ENCODE peak calls at places on chromosomes 12 and 14, in eight cellular contexts. F is lung; E is upper lobe of left lung; M is naive thymus-derived CD4-positive, alpha-beta T cell; Y is stomach; P is pancreas; K is CD8-positive, alpha-beta memory T cell; X is Caco-2. I is an unnamed sample. For H3K4me1 and H3K9me3, the result is how much of the 10 kb centered on the place peaks cover.

GRCh38 chr12:90520002-90520734 is 434.8 kb downstream of the CCER1 start:
- DNase-seq in X (no peak), P (no peak), F (no peak), K (no peak), M (no peak), E (no peak), Y (no peak), I (no peak)

GRCh38 chr14:55744321-55744720 is 164.3 kb downstream of the KTN1 start:
- DNase-seq in X (no peak), P (no peak), M (no peak), E (no peak), K (no peak), F (no peak), Y (no peak), I (no peak)

GRCh38 chr12:120110550-120111501 is 5.7 kb downstream of the RAB35 start:
- DNase-seq in X (no peak), E (peak), P (no peak), K (peak), M (peak), F (peak), Y (peak), I (peak)

GRCh38 chr12:12770262-12770661 is 15.2 kb upstream of the APOLD1 start:
- DNase-seq in P (no peak), F (no peak), X (no peak), Y (no peak), E (no peak), K (no peak), M (no peak), I (no peak)

GRCh38 chr14:91839754-91840153 is 27.6 kb downstream of the TC2N start:
- DNase-seq in M (no peak), K (no peak), F (no peak), Y (no peak), X (no peak), P (no peak), E (no peak), I (no peak)

GRCh38 chr14:59028476-59029202 is 159.8 kb upstream of the DAAM1 start:
- DNase-seq in P (peak), M (peak), Y (peak), E (peak), X (peak), K (no peak), F (peak), I (peak)

GRCh38 chr12:105204916-105205315 is 31.1 kb downstream of the APPL2 start:
- DNase-seq in M (no peak), E (no peak), F (no peak), Y (no peak), P (no peak), X (no peak), K (no peak), I (no peak)

GRCh38 chr12:4881665-4882064 is 28.0 kb upstream of the KCNA1 start:
- DNase-seq in P (no peak), F (no peak), X (no peak), M (no peak), Y (no peak), K (no peak), E (no peak), I (no peak)

DNA sequence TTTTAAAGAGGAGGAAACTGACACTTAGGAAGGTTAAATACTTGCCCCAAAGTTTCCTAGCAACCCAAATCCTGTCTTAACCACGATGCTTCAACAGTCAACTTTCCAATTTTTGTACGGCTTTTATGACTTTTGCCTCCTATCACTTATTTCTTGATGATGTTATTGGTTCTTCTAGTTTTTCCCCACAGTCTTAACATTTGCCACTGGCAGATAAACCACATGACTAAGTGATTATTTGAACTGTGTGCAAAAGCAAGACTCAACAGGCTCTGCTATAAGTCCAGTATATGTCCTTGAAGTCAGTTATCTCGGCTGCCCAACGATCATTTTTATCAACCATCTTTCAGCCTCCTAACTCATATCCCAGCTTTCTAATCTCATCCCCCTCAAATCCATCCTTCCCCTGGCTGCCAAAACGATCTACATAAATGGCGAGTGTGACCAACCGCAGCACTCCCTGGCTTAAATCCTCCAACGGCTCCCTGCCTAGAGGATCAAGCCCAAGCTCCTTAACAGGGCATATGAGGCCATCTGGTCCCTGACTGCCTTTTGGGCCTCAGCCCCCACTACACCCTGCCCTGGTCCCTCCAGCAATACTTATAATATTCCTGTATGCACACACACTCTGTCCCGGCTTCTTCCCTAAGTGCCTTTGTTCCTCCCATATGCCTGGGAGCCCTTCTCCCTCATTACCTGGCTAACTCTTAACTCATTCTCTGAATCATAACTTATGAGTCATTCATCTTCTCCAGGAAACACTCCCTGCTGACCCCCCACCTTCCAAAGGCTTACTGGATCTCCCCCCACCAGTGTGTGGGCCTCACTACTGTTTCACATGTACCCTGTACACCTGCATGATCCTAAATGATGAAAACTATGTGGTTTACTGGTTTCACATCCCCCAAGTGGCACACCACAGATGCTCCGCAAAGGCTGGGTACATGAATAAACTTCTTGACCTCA is 8.8 kb downstream of the VPS37B start:
- DNase-seq in E (peak), K (no peak), X (no peak), P (peak), M (no peak), Y (peak), F (no peak), I (no peak)
- H3K4me1 ChIP-seq in E (half or more), K (half or more), X (under half), P (half or more), M (half or more), Y (half or more), F (under half), I (half or more)

GRCh38 chr12:49984960-49985359 is 12.2 kb downstream of the AQP6 start:
- DNase-seq in E (no peak), F (no peak), Y (no peak), P (no peak), X (no peak), M (no peak), K (no peak), I (no peak)

GRCh38 chr12:49982246-49983229 is 9.8 kb downstream of the AQP6 start:
- DNase-seq in M (no peak), X (no peak), E (no peak), Y (no peak), P (no peak), F (no peak), K (no peak), I (no peak)

GRCh38 chr12:49985981-49986380 is 13.2 kb downstream of the AQP6 start:
- DNase-seq in X (no peak), P (no peak), K (no peak), Y (no peak), M (no peak), E (no peak), F (no peak), I (no peak)

GRCh38 chr12:49984476-49984890 is 11.7 kb downstream of the AQP6 start:
- DNase-seq in E (peak), K (no peak), M (no peak), Y (no peak), P (no peak), X (no peak), F (no peak), I (no peak)

DNA sequence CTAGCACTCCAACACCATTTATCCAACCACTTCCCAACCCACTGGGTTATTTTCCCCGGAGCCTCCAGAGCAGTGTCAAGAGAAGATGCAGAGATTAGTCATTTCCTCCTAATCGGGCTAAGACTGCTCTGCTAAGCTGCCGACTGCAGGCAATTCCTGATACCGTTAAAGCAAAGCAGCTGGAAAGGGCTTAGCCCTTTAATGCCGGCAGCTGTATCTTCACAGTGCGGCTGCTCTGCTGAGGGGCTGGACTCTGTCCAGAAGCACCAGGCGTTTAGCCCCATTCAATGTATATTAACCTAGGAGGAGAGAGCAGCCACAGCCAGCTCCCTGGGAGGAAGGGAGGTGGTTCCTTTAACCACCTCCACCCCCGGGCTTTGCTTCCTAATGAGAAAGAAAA is 11.1 kb downstream of the AQP6 start:
- DNase-seq in K (no peak), X (no peak), P (no peak), M (no peak), F (no peak), E (peak), Y (no peak), I (no peak)
- H3K9me3 ChIP-seq in K (under half), X (under half), P (under half), M (under half), F (under half), E (under half), Y (under half), I (under half)

DNA sequence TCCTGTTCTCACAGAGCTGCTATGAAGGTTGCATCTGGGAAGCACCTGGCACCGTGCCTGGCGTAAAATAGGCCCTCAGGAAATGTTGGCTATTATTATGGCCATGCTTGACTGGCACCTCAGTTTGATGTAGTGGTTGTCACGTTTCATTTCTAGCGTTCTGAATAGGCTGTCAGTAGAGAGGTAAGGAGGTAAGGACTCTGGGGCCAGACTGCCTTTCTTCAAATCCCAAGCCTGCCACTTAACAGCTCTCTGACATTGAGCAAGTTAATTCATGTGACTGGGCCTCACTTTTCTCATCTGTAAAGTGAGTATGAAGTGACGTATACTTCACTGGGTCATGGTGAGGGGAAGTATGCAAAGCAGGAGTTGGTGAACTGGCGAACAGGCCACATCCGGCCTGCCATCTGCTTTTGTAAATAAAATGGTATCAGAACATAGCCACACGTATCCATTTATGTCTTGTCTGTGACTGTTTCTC is 196.2 kb downstream of the CACNA1C start:
- DNase-seq in F (no peak), Y (no peak), X (no peak), K (no peak), E (no peak), M (no peak), P (no peak), I (no peak)
- H3K4me1 ChIP-seq in F (under half), Y (under half), X (under half), K (under half), E (under half), M (under half), P (under half), I (under half)

GRCh38 chr12:34386016-34386415 is 363.7 kb downstream of the ALG10 start:
- DNase-seq in P (no peak), E (no peak), M (no peak), X (no peak), K (no peak), F (no peak), Y (no peak), I (no peak)
- H3K9me3 ChIP-seq in P (under half), E (under half), M (under half), X (under half), K (under half), F (under half), Y (under half), I (under half)

DNA sequence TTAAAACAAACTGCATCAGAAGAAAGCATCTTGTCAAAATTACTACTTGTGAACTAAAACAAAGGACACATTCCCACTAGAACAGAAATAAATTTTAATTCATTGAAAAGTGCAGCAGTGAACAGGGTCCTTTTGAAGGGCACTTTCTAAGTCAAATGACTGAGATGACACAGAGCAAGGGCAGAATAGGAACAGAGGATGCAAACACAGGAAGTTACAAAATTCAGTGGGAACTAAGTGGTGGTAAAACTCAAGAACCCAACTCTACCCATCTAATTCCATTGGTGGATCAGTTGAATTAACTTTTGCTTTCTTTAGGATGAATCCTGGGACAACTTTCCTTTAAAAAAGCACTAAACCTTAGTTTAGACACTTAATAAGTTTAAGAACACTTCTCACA is 45.8 kb downstream of the GNS start:
- DNase-seq in K (no peak), E (no peak), F (no peak), P (no peak), Y (no peak), X (no peak), M (no peak), I (no peak)
- H3K4me1 ChIP-seq in K (under half), E (under half), F (under half), P (under half), Y (under half), X (under half), M (under half), I (under half)

DNA sequence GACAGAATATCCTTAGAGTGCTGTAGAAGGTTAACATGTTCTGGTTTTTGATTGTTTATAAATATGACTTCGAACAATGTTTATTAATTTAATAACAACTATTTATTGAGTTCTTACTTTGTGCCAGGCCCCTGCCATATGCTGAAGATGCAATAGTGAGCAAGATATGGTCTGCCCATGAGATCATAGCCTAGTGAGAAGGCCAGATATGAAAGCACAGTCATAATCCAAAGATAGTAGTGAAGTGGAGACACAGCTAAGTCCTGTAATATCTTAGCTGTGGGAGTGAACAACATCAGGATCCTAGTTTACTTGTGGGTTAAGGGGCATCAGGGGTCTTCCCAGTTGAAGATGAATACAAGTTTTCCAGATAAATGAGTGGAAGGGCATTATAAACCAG is 189.4 kb upstream of the FBXO33 start:
- DNase-seq in M (no peak), F (no peak), P (no peak), E (no peak), Y (no peak), K (no peak), X (no peak), I (no peak)
- H3K9me3 ChIP-seq in M (under half), F (under half), P (under half), E (under half), Y (under half), K (under half), X (under half), I (under half)

I was measured in CD8-positive, alpha-beta T cell.